ENCODE peak calls at places on chromosomes 1 and 21, in nine cellular contexts. Y is PC-3, D is GM23248, K is HCT116, E is SK-N-SH, Z is neural progenitor cell, N is GM23338, B is hepatocyte, P is MM.1S. O is an unnamed sample.

GRCh38 chr1:2237773-2238172 is 9.7 kb downstream of the SKI start:
- DNase-seq in Y (no peak), D (peak; percentile 66), K (no peak), E (no peak), Z (no peak), N (peak; percentile 65), B (no peak), P (no peak), O (no peak)

GRCh38 chr1:100396651-100397050 is 44.3 kb downstream of the CDC14A start:
- DNase-seq in Y (no peak), D (no peak), K (no peak), E (no peak), Z (no peak), N (no peak), B (no peak), P (no peak), O (no peak)

GRCh38 chr1:68140536-68140935 is 90.1 kb upstream of the DIRAS3 start:
- DNase-seq in Y (no peak), D (peak; percentile 6), K (no peak), E (no peak), Z (no peak), N (no peak), B (no peak), P (no peak), O (no peak)

GRCh38 chr1:226406401-226406881 is 1.5 kb downstream of the PARP1 start:
- DNase-seq in Y (peak; percentile 97), D (peak; percentile 43), K (no peak), E (no peak), Z (peak; percentile 6), N (no peak), B (no peak), P (peak; percentile 82), O (peak; percentile 77)

GRCh38 chr1:67061266-67061665 is 7.3 kb upstream of the SLC35D1 start:
- DNase-seq in Y (no peak), D (no peak), K (no peak), E (no peak), Z (no peak), N (no peak), B (no peak), P (no peak), O (no peak)

GRCh38 chr1:164689672-164690655 is 131.0 kb downstream of the PBX1 start:
- DNase-seq in Y (no peak), D (no peak), K (no peak), E (peak; percentile 70), Z (peak; percentile 69), N (no peak), B (no peak), P (no peak), O (no peak)

GRCh38 chr1:26864610-26865480 is 1.9 kb downstream of the SFN start:
- DNase-seq in Y (peak; percentile 99), D (peak; percentile 99), K (peak; percentile 95), E (peak; percentile 97), Z (peak; percentile 98), N (peak; percentile 97), B (peak; percentile 98), P (peak; percentile 97), O (peak; percentile 98)

GRCh38 chr1:44723064-44723463 is 7.9 kb downstream of the RNU5D-1 start:
- DNase-seq in Y (no peak), D (no peak), K (no peak), E (no peak), Z (no peak), N (no peak), B (no peak), P (no peak), O (no peak)

GRCh38 chr1:50983403-50983802 is 13.4 kb downstream of the CDKN2C start:
- DNase-seq in Y (no peak), D (no peak), K (no peak), E (no peak), Z (no peak), N (no peak), B (no peak), P (no peak), O (no peak)

GRCh38 chr21:45152265-45152746 is 77.9 kb downstream of the ADARB1 start:
- DNase-seq in Y (no peak), D (no peak), K (no peak), E (no peak), Z (peak; percentile 77), N (peak; percentile 60), B (peak; percentile 40), P (no peak), O (peak; percentile 77)

GRCh38 chr1:109218516-109218915 is 4.8 kb downstream of the SARS1 start:
- DNase-seq in Y (no peak), D (no peak), K (no peak), E (no peak), Z (no peak), N (no peak), B (peak; percentile 41), P (no peak), O (no peak)

GRCh38 chr1:21604208-21604957 is 64.8 kb downstream of the RAP1GAP start:
- DNase-seq in Y (no peak), D (no peak), K (no peak), E (no peak), Z (no peak), N (no peak), B (no peak), P (no peak), O (no peak)

DNA sequence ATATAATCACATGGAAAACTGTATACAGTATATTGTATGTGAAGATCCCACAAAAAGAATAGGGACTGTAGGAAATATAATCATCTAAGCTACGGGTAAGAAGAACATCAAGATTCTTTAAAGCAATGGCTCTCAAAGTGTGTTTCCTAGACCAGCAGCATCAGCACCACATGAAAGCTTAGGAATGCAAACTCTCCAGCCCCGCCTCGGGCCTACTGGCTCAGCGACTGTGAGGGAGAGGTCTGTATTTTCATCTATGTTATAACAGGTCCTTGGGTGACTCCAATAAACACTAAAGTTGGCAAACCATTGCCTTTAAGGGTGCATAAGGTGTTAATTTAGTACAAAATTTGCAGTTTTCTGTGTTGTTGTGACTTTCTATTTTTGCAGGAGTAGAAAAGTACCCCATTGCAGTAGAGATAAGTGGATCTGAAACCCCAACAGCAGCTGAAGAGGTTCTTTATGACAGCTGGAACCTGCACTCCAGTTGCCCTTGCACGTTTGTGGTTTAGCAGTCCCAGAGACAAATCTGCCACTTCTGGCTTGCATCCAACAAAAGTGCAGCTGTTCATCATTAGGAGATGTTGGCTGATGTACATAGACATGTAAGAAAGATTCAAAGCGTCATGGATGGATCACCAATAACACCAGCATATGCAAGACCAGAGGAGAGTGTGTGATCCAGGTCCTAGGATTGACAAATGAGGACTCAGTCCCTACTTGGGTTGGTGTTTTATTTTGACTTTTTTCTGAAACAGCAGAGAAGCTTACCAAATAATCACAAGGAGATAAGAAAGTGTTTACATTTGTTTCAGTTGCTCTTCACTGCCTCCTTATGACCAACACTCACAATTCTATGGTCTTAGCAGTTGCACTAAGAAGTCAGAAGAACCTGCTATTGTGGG is 15.9 kb upstream of the IFNAR1 start:
- DNase-seq in Y (no peak), D (no peak), K (no peak), E (peak; percentile 47), Z (no peak), N (no peak), B (no peak), P (peak; percentile 99), O (peak; percentile 100)
- H3K4me2 ChIP-seq in Y (no peak overlapping the region), D (no peak overlapping the region), K (no peak overlapping the region), E (no peak overlapping the region), Z (no peak overlapping the region), N (no peak overlapping the region), B (no peak overlapping the region), P (peak overlapping the region; percentile 58), O (peak overlapping the region; percentile 68)

GRCh38 chr1:198788561-198789064 is 149.8 kb downstream of the PTPRC start:
- DNase-seq in Y (peak; percentile 29), D (no peak), K (no peak), E (peak; percentile 1), Z (peak; percentile 81), N (peak; percentile 88), B (peak; percentile 34), P (no peak), O (peak; percentile 65)
- TF ChIP-seq EZH2phosphoT487 in Y (no peak), D (no peak), K (no peak), E (no peak), Z (no peak), N (no peak), B (no peak), P (no peak), O (no peak)

DNA sequence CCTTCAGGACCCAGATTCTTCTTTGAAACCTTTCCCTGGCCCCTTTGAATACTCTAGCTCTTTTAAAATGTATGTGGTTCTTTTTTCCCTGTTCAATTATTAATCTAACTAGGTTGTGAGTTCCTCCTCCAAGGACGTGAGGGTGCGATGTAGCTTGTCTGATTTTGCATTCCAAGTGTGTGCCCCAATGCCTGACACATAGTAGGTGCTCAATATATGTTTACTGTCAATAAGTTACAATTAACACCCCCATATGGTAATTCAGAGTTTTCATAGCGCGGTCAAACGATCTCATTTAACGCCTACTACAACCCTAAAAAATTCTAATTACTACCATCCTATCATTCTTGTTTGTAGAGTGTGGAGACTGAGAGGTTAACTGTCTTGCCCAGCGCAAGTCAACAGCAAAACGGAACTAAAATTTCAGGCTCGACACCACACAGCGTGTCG is 482 bp upstream of the MTR start:
- DNase-seq in Y (no peak), D (no peak), K (no peak), E (no peak), Z (no peak), N (no peak), B (no peak), P (no peak), O (no peak)
- H3K4me2 ChIP-seq in Y (peak overlapping the region; percentile 97), D (peak overlapping the region; percentile 78), K (peak overlapping the region; percentile 98), E (peak overlapping the region; percentile 90), Z (peak overlapping the region; percentile 77), N (peak overlapping the region; percentile 95), B (peak overlapping the region; percentile 74), P (peak overlapping the region; percentile 63), O (peak overlapping the region; percentile 80)

DNA sequence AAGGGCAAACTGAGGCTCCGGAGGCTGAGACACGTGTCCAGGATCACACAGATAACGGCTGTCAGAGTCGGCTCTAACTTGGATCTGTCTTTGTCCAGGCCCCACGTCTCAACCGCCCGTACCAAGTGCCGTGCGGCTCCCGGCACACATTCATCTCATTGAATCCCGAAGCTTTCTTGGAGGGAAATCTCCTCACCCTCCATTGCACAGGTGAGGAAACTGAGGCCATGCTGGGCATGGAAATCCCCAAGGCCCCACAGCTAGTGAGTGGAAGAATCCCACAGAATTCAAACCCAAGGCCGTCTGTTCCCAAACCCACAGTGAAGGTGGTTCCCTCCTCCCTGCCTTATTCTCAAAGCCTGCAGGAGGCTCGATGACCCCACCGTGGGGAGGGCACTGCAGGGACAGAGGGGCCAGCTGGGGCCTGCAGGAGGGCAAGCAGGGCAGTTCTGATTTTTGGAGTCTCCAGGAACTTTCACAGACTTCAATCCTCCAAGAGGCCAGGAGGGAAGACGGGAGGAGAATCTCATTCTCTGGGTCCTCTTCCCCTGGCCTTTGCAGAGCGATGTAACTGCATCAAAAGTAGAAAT is 437.8 kb downstream of the MATN1 start:
- DNase-seq in Y (no peak), D (no peak), K (no peak), E (no peak), Z (no peak), N (no peak), B (no peak), P (no peak), O (no peak)
- TF ChIP-seq EZH2phosphoT487 in Y (no peak), D (no peak), K (no peak), E (no peak), Z (no peak), N (no peak), B (no peak), P (no peak), O (no peak)